ENCODE peak calls at places on chromosomes 1 and 21, in seven cellular contexts. D is NCI-H526; C is endothelial cell; G is fibroblast of lung; T is neural crest cell; Z is neural progenitor cell; R is activated T-cell treated with anti-CD3 and anti-CD28 coated beads, Interleukin-2, amount 50 U/mL, for 72 hours. U is an unnamed sample.
A peak's percentile ranks its signal among the peaks of the same experiment; 100 is the strongest.

GRCh38 chr1:106063510-106063909 is 993.0 kb upstream of the PRMT6 start:
- DNase-seq in R (no peak), C (no peak), D (peak; percentile 2), G (no peak), T (no peak), Z (peak; percentile 16), U (no peak)

GRCh38 chr1:76868154-76868882 is 1.0 kb downstream of the ST6GALNAC5 start:
- DNase-seq in C (peak; percentile 47), R (peak; percentile 54), G (peak; percentile 44), Z (peak; percentile 90), T (peak; percentile 58), D (peak; percentile 91), U (no peak)

GRCh38 chr1:54885863-54886723 is 902 bp downstream of the DHCR24 start:
- DNase-seq in T (no peak), D (peak; percentile 78), C (peak; percentile 11), R (no peak), G (no peak), Z (peak; percentile 31), U (no peak)

GRCh38 chr1:212559929-212560328 is 48.6 kb upstream of the ATF3 start:
- DNase-seq in Z (no peak), C (no peak), T (no peak), R (no peak), G (no peak), D (no peak), U (no peak)

GRCh38 chr21:31660134-31660565 is 657 bp downstream of the SOD1 start:
- DNase-seq in D (peak; percentile 68), G (peak; percentile 30), R (no peak), C (peak; percentile 49), Z (peak; percentile 72), T (peak; percentile 34), U (peak; percentile 16)

GRCh38 chr1:212414328-212415106 is at the start of gene PACC1:
- DNase-seq in C (peak; percentile 91), D (peak; percentile 91), T (peak; percentile 89), G (peak; percentile 78), Z (peak; percentile 98), R (peak; percentile 93), U (peak; percentile 41)

GRCh38 chr1:160971618-160972056 is 17.0 kb upstream of the ITLN2 start:
- DNase-seq in G (no peak), D (peak; percentile 91), R (peak; percentile 39), Z (peak; percentile 31), T (peak; percentile 20), C (no peak), U (no peak)

GRCh38 chr1:179586107-179586823 is 5.4 kb upstream of the TDRD5 start:
- DNase-seq in R (peak; percentile 14), G (peak; percentile 40), Z (peak; percentile 85), T (peak; percentile 65), C (peak; percentile 72), D (peak; percentile 98), U (no peak)

GRCh38 chr1:11158291-11158690 is 30.9 kb upstream of the ANGPTL7 start:
- DNase-seq in G (no peak), Z (no peak), T (no peak), D (no peak), R (no peak), C (no peak), U (no peak)

GRCh38 chr21:41402231-41402630 is 23.8 kb upstream of the MX1 start:
- DNase-seq in T (no peak), D (no peak), C (no peak), Z (no peak), R (no peak), G (no peak), U (no peak)

GRCh38 chr1:182113879-182114626 is 52.5 kb upstream of the ZNF648 start:
- DNase-seq in T (peak; percentile 14), G (no peak), R (no peak), C (no peak), Z (peak; percentile 49), D (no peak), U (no peak)

GRCh38 chr1:48939828-48940227 is 163.1 kb upstream of the BEND5 start:
- DNase-seq in G (no peak), R (no peak), T (no peak), Z (no peak), C (no peak), D (no peak), U (no peak)

GRCh38 chr1:31585736-31586365 is 9.5 kb downstream of the TINAGL1 start:
- DNase-seq in Z (no peak), R (no peak), D (no peak), G (no peak), T (no peak), C (no peak), U (no peak)

GRCh38 chr1:99858881-99859280 is 8.7 kb downstream of the AGL start:
- DNase-seq in D (no peak), G (no peak), R (no peak), C (no peak), Z (no peak), T (no peak), U (no peak)

GRCh38 chr1:53682881-53683280 is 56.1 kb downstream of the GLIS1 start:
- DNase-seq in C (no peak), G (no peak), Z (no peak), R (no peak), T (no peak), D (no peak), U (no peak)

GRCh38 chr1:192327997-192328396 is 11.2 kb downstream of the RGS21 start:
- DNase-seq in Z (no peak), G (no peak), R (no peak), C (no peak), T (no peak), D (no peak), U (no peak)

GRCh38 chr1:202831906-202832305 is 21.2 kb downstream of the PCAT6 start:
- DNase-seq in R (no peak), G (no peak), C (no peak), D (no peak), T (no peak), Z (no peak), U (no peak)

GRCh38 chr1:203038217-203038741 is 12.0 kb downstream of the PPFIA4 start:
- DNase-seq in C (no peak), R (no peak), Z (no peak), G (peak; percentile 69), D (peak; percentile 4), T (no peak), U (peak; percentile 56)

U was measured in GM04504.